ENCODE peak calls at places on chromosome 9, in six cellular contexts. One of them, this sample, is unnamed.

GRCh38 chr9:127626752-127627493 is 14.8 kb downstream of the STXBP1 start:
- DNase-seq in ascending aorta: no peak
- DNase-seq in fibroblast of lung: no peak
- DNase-seq in HFF-Myc: no peak
- DNase-seq in cardiac fibroblast: no peak
- DNase-seq in heart right ventricle: no peak
- DNase-seq in this sample: no peak

GRCh38 chr9:116842658-116843057 is 155.6 kb downstream of the TRIM32 start:
- DNase-seq in ascending aorta: no peak
- DNase-seq in fibroblast of lung: no peak
- DNase-seq in HFF-Myc: no peak
- DNase-seq in cardiac fibroblast: no peak
- DNase-seq in heart right ventricle: no peak
- DNase-seq in this sample: no peak

GRCh38 chr9:127903557-127904475 is 4.4 kb upstream of the ST6GALNAC6 start:
- DNase-seq in ascending aorta: peak
- DNase-seq in fibroblast of lung: no peak
- DNase-seq in HFF-Myc: no peak
- DNase-seq in cardiac fibroblast: peak
- DNase-seq in heart right ventricle: peak
- DNase-seq in this sample: no peak

GRCh38 chr9:116155700-116156045 is 2.1 kb downstream of the PAPPA start:
- DNase-seq in ascending aorta: no peak
- DNase-seq in fibroblast of lung: peak
- DNase-seq in HFF-Myc: no peak
- DNase-seq in cardiac fibroblast: peak
- DNase-seq in heart right ventricle: no peak
- DNase-seq in this sample: no peak

GRCh38 chr9:134554750-134555655 is 86.6 kb upstream of the COL5A1 start:
- DNase-seq in ascending aorta: no peak
- DNase-seq in fibroblast of lung: peak
- DNase-seq in HFF-Myc: peak
- DNase-seq in cardiac fibroblast: peak
- DNase-seq in heart right ventricle: no peak
- DNase-seq in this sample: no peak

GRCh38 chr9:36746415-36746814 is 173.7 kb downstream of the MELK start:
- DNase-seq in ascending aorta: no peak
- DNase-seq in fibroblast of lung: no peak
- DNase-seq in HFF-Myc: no peak
- DNase-seq in cardiac fibroblast: no peak
- DNase-seq in heart right ventricle: no peak
- DNase-seq in this sample: no peak

GRCh38 chr9:76667521-76667957 is 96.7 kb upstream of the PCA3 start:
- DNase-seq in ascending aorta: no peak
- DNase-seq in fibroblast of lung: peak
- DNase-seq in HFF-Myc: no peak
- DNase-seq in cardiac fibroblast: peak
- DNase-seq in heart right ventricle: no peak
- DNase-seq in this sample: no peak

GRCh38 chr9:110443878-110444245 is 106.2 kb upstream of the TXNDC8 start:
- DNase-seq in ascending aorta: no peak
- DNase-seq in fibroblast of lung: peak
- DNase-seq in HFF-Myc: no peak
- DNase-seq in cardiac fibroblast: peak
- DNase-seq in heart right ventricle: no peak
- DNase-seq in this sample: no peak

GRCh38 chr9:278651-279050 is 64.0 kb downstream of the DOCK8 start:
- DNase-seq in ascending aorta: no peak
- DNase-seq in fibroblast of lung: no peak
- DNase-seq in HFF-Myc: no peak
- DNase-seq in cardiac fibroblast: no peak
- DNase-seq in heart right ventricle: no peak
- DNase-seq in this sample: no peak

GRCh38 chr9:5580650-5581049 is 48.3 kb upstream of the RIC1 start:
- DNase-seq in ascending aorta: no peak
- DNase-seq in fibroblast of lung: no peak
- DNase-seq in HFF-Myc: no peak
- DNase-seq in cardiac fibroblast: no peak
- DNase-seq in heart right ventricle: no peak
- DNase-seq in this sample: no peak

GRCh38 chr9:135144581-135145108 is 57.2 kb downstream of the OLFM1 start:
- DNase-seq in ascending aorta: no peak
- DNase-seq in fibroblast of lung: no peak
- DNase-seq in HFF-Myc: no peak
- DNase-seq in cardiac fibroblast: no peak
- DNase-seq in heart right ventricle: no peak
- DNase-seq in this sample: no peak

GRCh38 chr9:90074319-90074962 is 469.6 kb downstream of the GADD45G start:
- DNase-seq in ascending aorta: no peak
- DNase-seq in fibroblast of lung: no peak
- DNase-seq in HFF-Myc: no peak
- DNase-seq in cardiac fibroblast: no peak
- DNase-seq in heart right ventricle: no peak
- DNase-seq in this sample: no peak

GRCh38 chr9:130147215-130147614 is 25.0 kb upstream of the NCS1 start:
- DNase-seq in ascending aorta: no peak
- DNase-seq in fibroblast of lung: no peak
- DNase-seq in HFF-Myc: no peak
- DNase-seq in cardiac fibroblast: no peak
- DNase-seq in heart right ventricle: no peak
- DNase-seq in this sample: no peak

GRCh38 chr9:6600006-6600405 is 45.5 kb downstream of the GLDC start:
- DNase-seq in ascending aorta: no peak
- DNase-seq in fibroblast of lung: no peak
- DNase-seq in HFF-Myc: no peak
- DNase-seq in cardiac fibroblast: no peak
- DNase-seq in heart right ventricle: no peak
- DNase-seq in this sample: no peak

GRCh38 chr9:92728831-92729734 is 35.5 kb downstream of the BICD2 start:
- DNase-seq in ascending aorta: no peak
- DNase-seq in fibroblast of lung: no peak
- DNase-seq in HFF-Myc: no peak
- DNase-seq in cardiac fibroblast: peak
- DNase-seq in heart right ventricle: no peak
- DNase-seq in this sample: no peak

GRCh38 chr9:37986001-37986400 is 82.1 kb upstream of the SLC25A51 start:
- DNase-seq in ascending aorta: no peak
- DNase-seq in fibroblast of lung: no peak
- DNase-seq in HFF-Myc: no peak
- DNase-seq in cardiac fibroblast: no peak
- DNase-seq in heart right ventricle: no peak
- DNase-seq in this sample: no peak

GRCh38 chr9:136346157-136346481 is 17.4 kb downstream of the DNLZ start:
- DNase-seq in ascending aorta: no peak
- DNase-seq in fibroblast of lung: no peak
- DNase-seq in HFF-Myc: no peak
- DNase-seq in cardiac fibroblast: no peak
- DNase-seq in heart right ventricle: no peak
- DNase-seq in this sample: no peak
- TF ChIP-seq CTCF in ascending aorta: no peak
- TF ChIP-seq CTCF in fibroblast of lung: no peak
- TF ChIP-seq CTCF in HFF-Myc: no peak
- TF ChIP-seq CTCF in cardiac fibroblast: no peak
- TF ChIP-seq CTCF in heart right ventricle: no peak
- TF ChIP-seq CTCF in this sample: no peak

DNA sequence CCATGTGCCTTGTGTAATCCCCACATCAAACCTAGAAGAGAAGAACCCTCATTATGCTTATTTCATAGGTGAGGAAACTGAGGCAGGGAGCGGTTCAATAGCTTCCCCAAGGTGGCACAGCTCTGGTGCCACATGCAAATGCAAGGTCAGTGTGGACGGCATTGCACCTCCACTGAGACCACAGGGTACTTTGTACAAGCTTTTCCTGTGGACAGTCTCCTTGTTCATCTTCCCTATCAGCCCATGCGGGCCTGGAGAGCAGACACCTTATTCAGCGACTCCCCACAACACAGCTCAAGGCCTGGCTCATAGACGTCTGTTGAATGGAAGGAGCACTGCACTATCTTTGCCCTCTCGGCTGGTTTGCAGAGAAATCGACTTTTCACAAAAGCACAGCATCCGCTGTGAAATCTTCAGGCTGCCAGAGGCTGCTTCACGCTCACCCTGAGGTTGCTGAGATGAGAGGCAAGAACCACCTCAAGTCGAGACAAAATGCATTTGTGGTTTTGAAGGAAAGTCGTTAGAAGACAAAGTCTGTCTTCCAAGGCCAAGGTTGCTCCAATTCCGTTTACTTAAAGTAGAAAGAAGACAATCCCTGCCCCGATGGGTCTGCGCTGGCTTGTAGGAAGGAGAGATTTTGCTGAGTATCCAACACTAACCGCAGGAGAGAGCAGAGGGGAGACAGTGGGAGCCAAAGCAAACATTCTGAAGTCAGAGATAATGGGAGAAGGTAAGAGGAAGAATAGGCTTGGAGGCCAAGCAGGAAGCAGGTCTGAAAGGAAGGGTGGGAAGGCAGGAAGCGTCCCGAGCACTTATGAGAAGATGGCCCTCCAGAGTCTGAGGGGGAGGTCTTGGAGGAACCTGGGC is 34.2 kb upstream of the STRBP start:
- DNase-seq in ascending aorta: no peak
- DNase-seq in fibroblast of lung: no peak
- DNase-seq in HFF-Myc: no peak
- DNase-seq in cardiac fibroblast: peak
- DNase-seq in heart right ventricle: no peak
- DNase-seq in this sample: no peak
- H3K4me3 ChIP-seq in ascending aorta: no peak
- H3K4me3 ChIP-seq in fibroblast of lung: no peak
- H3K4me3 ChIP-seq in HFF-Myc: no peak
- H3K4me3 ChIP-seq in cardiac fibroblast: no peak
- H3K4me3 ChIP-seq in heart right ventricle: no peak
- H3K4me3 ChIP-seq in this sample: no peak

DNA sequence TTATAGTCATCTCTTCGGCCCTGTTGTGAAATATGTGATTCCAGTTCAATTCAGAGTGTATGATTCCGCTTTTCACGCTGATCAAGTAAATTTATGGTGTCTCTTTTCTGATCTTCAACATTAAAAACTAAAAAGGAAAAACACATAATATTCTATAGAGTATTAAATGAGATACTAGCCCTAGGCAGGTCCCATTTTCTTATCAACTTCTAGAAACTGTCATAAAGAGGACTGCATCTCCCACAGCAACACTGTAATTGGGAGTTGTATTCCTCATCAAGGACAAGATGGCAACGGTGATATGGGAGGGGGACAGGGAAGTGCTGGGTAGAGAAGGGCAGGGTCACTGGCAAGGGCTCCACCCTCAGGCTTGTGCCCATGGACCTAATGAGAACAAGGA is 71.6 kb downstream of the GOLM1 start:
- DNase-seq in ascending aorta: no peak
- DNase-seq in fibroblast of lung: no peak
- DNase-seq in HFF-Myc: no peak
- DNase-seq in cardiac fibroblast: no peak
- DNase-seq in heart right ventricle: no peak
- DNase-seq in this sample: no peak
- TF ChIP-seq CTCF in ascending aorta: no peak
- TF ChIP-seq CTCF in fibroblast of lung: no peak
- TF ChIP-seq CTCF in HFF-Myc: no peak
- TF ChIP-seq CTCF in cardiac fibroblast: no peak
- TF ChIP-seq CTCF in heart right ventricle: no peak
- TF ChIP-seq CTCF in this sample: no peak

DNA sequence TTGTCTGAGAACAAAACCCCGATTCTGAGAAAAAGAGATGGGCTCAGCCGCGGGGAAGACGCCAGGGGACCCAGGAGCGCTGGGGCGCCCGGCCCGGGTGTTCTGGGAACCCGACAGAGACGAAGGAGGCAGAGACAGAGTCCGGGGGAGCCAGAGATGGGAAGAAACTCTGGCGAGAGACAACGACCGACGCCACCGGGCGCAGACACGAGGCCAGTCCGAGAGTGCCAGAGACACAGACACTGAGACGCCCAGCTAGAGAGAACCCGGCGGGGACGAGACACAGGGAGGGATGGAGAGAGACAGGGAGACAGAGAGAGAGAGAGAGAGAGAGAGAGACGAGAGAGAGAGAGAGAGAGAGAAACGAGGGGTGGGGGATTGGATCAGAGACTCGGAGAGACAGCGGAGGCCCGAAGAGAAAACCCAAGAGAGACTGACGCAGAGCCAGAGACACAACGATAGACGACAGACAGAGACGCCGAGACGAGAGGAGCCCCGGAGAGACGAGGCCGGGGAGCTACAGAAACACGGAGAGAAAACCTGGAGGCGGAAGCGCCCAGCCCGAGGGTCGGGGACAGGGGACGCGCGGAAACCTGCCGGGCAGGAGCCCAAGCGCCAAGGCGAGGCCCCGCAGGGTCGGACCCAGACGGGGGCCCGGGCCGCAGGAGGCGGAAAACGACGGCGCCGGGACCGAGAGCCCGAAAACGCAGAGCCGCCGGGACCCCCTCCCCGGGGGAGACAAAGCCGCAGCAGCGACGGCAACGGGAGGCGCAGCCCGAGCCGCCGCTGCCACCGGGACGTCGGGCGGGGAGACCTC is 3.3 kb downstream of the NR5A1 start:
- DNase-seq in ascending aorta: no peak
- DNase-seq in fibroblast of lung: no peak
- DNase-seq in HFF-Myc: no peak
- DNase-seq in cardiac fibroblast: no peak
- DNase-seq in heart right ventricle: no peak
- DNase-seq in this sample: no peak
- H3K4me3 ChIP-seq in ascending aorta: peak
- H3K4me3 ChIP-seq in fibroblast of lung: no peak
- H3K4me3 ChIP-seq in HFF-Myc: no peak
- H3K4me3 ChIP-seq in cardiac fibroblast: no peak
- H3K4me3 ChIP-seq in heart right ventricle: peak
- H3K4me3 ChIP-seq in this sample: no peak

DNA sequence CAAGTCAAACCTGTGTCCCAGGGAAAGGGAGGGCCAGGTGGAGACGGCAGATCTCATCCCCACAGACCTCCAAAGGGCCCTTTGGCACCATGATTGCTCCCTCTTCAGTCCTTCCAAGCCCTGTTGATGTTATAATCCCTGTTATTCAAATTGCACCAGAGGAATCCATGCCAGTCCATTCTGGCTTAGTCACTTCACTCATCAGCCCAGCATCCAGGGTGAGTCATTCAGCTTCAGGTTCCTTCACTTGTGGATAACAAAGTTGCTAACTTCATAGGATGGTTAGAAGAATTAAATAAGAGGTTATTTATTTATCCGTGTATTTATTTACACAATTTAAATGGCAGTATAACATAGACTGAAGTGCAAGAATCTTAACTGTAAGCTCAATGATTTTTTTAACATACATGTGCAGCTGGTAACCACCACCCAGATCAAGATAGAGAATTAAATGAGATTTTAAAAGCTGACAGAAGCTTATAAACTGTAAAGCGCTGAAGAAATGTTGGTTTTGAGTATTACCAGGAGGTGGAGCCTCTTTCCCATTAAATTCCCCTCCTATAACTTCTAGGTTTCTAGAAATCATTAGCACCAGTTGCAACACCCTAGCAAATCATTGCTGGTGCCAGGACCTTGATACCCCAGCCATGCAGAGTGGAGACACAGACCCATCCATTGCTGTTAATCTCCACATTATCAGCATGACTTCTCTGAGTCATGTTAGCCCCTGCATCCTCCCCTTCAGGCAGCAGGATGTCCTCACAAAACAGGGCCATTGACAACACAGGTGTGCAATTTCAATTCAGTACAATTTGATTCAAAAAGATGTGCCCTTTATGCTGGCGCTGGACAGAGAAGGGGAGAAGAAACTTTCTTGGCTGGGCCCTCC is 77.4 kb downstream of the SEC61B start:
- DNase-seq in ascending aorta: no peak
- DNase-seq in fibroblast of lung: peak
- DNase-seq in HFF-Myc: peak
- DNase-seq in cardiac fibroblast: peak
- DNase-seq in heart right ventricle: no peak
- DNase-seq in this sample: peak
- TF ChIP-seq CTCF in ascending aorta: no peak
- TF ChIP-seq CTCF in fibroblast of lung: peak
- TF ChIP-seq CTCF in HFF-Myc: peak
- TF ChIP-seq CTCF in cardiac fibroblast: no peak
- TF ChIP-seq CTCF in heart right ventricle: peak
- TF ChIP-seq CTCF in this sample: no peak

GRCh38 chr9:121305269-121305994 is 37.5 kb downstream of the GSN start:
- DNase-seq in ascending aorta: peak
- DNase-seq in fibroblast of lung: no peak
- DNase-seq in HFF-Myc: no peak
- DNase-seq in cardiac fibroblast: peak
- DNase-seq in heart right ventricle: peak
- DNase-seq in this sample: no peak
- H3K4me3 ChIP-seq in ascending aorta: peak
- H3K4me3 ChIP-seq in fibroblast of lung: no peak
- H3K4me3 ChIP-seq in HFF-Myc: no peak
- H3K4me3 ChIP-seq in cardiac fibroblast: no peak
- H3K4me3 ChIP-seq in heart right ventricle: peak
- H3K4me3 ChIP-seq in this sample: no peak

This sample was measured in AG04449.